ENCODE peak calls at places on chromosomes 16 and 17, in six cellular contexts. L is PC-9; R is psoas muscle; W is left ventricle myocardium inferior; D is effector memory CD4-positive, alpha-beta T cell; V is lung. H is an unnamed sample. For H3K4me1, the result is how much of the 10 kb centered on the place peaks cover.

GRCh38 chr16:35391328-35391727 is 1931.9 kb downstream of the TP53TG3F start:
- DNase-seq in L (peak), R (peak), W (peak), D (no peak), V (peak), H (no peak)

GRCh38 chr16:2471016-2471652 is at the start of gene NTN3:
- DNase-seq in L (peak), R (no peak), W (no peak), D (no peak), V (no peak), H (no peak)

GRCh38 chr17:69179227-69179952 is 37.7 kb upstream of the ABCA6 start:
- DNase-seq in L (peak), R (no peak), W (no peak), D (no peak), V (no peak), H (no peak)

GRCh38 chr17:62581769-62582168 is 45.7 kb upstream of the MRC2 start:
- DNase-seq in L (no peak), R (no peak), W (no peak), D (no peak), V (no peak), H (no peak)

GRCh38 chr16:89072216-89073130 is 21.2 kb upstream of the ACSF3 start:
- DNase-seq in L (no peak), R (no peak), W (peak), D (no peak), V (no peak), H (no peak)

GRCh38 chr16:78292726-78293380 is 193.4 kb downstream of the WWOX start:
- DNase-seq in L (no peak), R (no peak), W (no peak), D (no peak), V (peak), H (no peak)

GRCh38 chr16:51637744-51638100 is 486.7 kb upstream of the SALL1 start:
- DNase-seq in L (no peak), R (no peak), W (no peak), D (no peak), V (no peak), H (no peak)

GRCh38 chr16:26598061-26598460 is 468.7 kb upstream of the C16orf82 start:
- DNase-seq in L (no peak), R (no peak), W (no peak), D (peak), V (no peak), H (no peak)

GRCh38 chr17:19757536-19758180 is 9.6 kb upstream of the ALDH3A1 start:
- DNase-seq in L (no peak), R (no peak), W (no peak), D (no peak), V (no peak), H (no peak)

GRCh38 chr17:13420294-13421277 is 181.1 kb downstream of the HS3ST3A1 start:
- DNase-seq in L (no peak), R (no peak), W (no peak), D (no peak), V (no peak), H (no peak)

GRCh38 chr16:27441998-27442397 is 40.0 kb downstream of the IL21R start:
- DNase-seq in L (no peak), R (no peak), W (no peak), D (no peak), V (no peak), H (peak)

GRCh38 chr17:81884968-81885367 is 6.4 kb downstream of the ALYREF start:
- DNase-seq in L (no peak), R (no peak), W (no peak), D (no peak), V (no peak), H (peak)

GRCh38 chr16:83330251-83330650 is 477.5 kb upstream of the HSBP1 start:
- DNase-seq in L (no peak), R (no peak), W (no peak), D (no peak), V (no peak), H (no peak)

GRCh38 chr17:67025216-67025792 is 19.1 kb upstream of the CACNG1 start:
- DNase-seq in L (peak), R (no peak), W (no peak), D (no peak), V (peak), H (no peak)

GRCh38 chr17:68766640-68767039 is 165.5 kb upstream of the FAM20A start:
- DNase-seq in L (no peak), R (no peak), W (no peak), D (no peak), V (no peak), H (no peak)

GRCh38 chr17:66667090-66667489 is 167.8 kb upstream of the CACNG5 start:
- DNase-seq in L (no peak), R (no peak), W (no peak), D (no peak), V (no peak), H (no peak)

GRCh38 chr16:29951966-29952365 is 9.9 kb upstream of the TMEM219 start:
- DNase-seq in L (no peak), R (no peak), W (no peak), D (no peak), V (no peak), H (no peak)

GRCh38 chr17:17708301-17708700 is 27.0 kb downstream of the RAI1 start:
- DNase-seq in L (no peak), R (no peak), W (no peak), D (no peak), V (no peak), H (no peak)
- H3K4me1 ChIP-seq in L (under half), R (under half), W (half or more), D (under half), V (under half), H (under half)

DNA sequence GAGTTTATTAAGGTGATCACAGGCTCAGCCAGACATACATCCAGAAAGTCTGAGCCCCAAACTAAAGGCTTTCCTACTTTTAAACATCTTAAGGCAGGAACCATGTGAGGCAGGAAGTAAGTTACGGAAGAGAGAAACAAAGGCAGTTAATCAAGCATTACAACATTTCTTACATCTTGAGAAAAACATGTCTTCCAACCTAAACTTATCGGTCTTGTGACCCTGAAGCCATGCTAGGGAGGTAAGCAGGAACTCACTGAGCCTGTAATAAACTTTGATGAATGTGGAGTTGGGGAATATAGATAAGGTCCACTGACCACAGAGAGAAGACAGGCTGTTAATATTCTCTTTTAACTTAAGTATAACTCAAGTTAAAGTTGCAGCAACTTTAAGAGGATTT is 3.5 kb upstream of the ACSM3 start:
- DNase-seq in L (no peak), R (no peak), W (no peak), D (no peak), V (no peak), H (no peak)
- H3K4me3 ChIP-seq in L (no peak), R (no peak), W (no peak), D (no peak), V (no peak), H (no peak)

GRCh38 chr17:37079735-37080134 is 131.0 kb downstream of the AATF start:
- DNase-seq in L (no peak), R (no peak), W (no peak), D (no peak), V (no peak), H (no peak)
- H3K4me1 ChIP-seq in L (under half), R (under half), W (under half), D (under half), V (under half), H (under half)

GRCh38 chr16:75225678-75226515 is 7.1 kb downstream of the CTRB1 start:
- DNase-seq in L (no peak), R (no peak), W (no peak), D (no peak), V (no peak), H (no peak)

GRCh38 chr16:75227361-75228142 is 8.8 kb downstream of the CTRB1 start:
- DNase-seq in L (no peak), R (no peak), W (no peak), D (no peak), V (no peak), H (peak)

GRCh38 chr16:75228143-75228976 is 9.6 kb downstream of the CTRB1 start:
- DNase-seq in L (no peak), R (no peak), W (no peak), D (no peak), V (no peak), H (no peak)

GRCh38 chr16:75225092-75225491 is 6.3 kb downstream of the CTRB1 start:
- DNase-seq in L (no peak), R (no peak), W (no peak), D (no peak), V (no peak), H (no peak)

DNA sequence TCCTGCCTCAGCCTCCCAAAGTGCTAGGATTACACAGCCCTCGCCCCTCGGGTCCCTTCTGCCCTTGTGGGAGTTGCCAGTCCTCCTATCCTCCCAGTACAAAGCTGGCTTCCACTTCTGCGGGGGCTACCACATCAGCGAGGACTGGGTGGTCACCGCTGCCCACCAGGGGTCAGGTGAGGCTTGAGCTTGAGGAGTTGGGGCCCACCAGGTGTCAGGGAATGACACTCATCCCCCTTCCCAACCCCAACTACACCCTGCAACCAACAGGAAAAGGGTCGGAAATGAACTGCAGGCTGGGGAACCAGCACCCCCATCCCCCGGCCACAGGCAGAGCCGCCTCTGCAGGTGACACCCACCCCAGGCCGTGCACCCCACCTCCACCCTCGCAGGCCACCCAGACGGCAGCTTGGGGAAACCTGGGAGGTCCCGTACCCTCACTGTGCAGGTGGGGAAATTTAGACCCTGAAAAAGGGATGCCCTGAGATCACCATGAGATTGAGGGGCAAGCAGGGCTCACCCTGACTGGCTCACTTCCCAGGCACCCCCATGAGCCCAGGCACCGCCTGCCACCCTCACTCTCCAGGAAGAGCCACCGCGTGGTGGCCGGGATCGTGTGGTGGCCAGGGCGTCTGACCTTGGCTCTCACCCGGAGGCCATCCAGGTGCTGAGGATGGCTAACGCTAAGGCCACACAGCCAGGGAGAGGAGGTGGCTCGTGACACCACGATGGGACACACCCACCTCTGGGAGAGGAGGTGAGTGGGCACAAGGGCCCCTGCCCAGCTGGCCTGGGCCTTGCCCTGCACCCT is 8.0 kb downstream of the CTRB1 start:
- DNase-seq in L (no peak), R (no peak), W (no peak), D (no peak), V (no peak), H (no peak)
- H3K4me3 ChIP-seq in L (no peak), R (no peak), W (no peak), D (no peak), V (no peak), H (no peak)

DNA sequence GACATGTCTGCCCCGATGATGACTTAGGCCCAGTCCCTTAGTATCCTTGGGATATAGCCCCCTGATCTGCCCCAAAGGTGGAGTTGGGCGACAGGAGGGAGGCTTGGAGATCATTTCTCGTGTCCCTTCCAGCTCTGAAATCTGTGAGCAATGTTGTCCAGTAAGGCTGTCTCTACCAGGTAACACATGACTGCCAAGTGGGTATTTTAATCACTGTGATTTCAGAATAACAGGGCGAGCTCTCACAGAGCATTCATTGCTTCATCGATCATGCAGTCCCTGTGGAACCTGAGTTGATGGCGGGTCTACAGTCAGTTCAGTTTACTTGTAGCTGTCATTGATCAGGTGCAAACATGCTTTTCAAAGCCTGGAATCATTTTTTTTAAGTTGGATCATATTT is 39.2 kb downstream of the KSR1 start:
- DNase-seq in L (no peak), R (no peak), W (no peak), D (no peak), V (no peak), H (no peak)
- H3K4me1 ChIP-seq in L (under half), R (under half), W (under half), D (under half), V (under half), H (under half)

DNA sequence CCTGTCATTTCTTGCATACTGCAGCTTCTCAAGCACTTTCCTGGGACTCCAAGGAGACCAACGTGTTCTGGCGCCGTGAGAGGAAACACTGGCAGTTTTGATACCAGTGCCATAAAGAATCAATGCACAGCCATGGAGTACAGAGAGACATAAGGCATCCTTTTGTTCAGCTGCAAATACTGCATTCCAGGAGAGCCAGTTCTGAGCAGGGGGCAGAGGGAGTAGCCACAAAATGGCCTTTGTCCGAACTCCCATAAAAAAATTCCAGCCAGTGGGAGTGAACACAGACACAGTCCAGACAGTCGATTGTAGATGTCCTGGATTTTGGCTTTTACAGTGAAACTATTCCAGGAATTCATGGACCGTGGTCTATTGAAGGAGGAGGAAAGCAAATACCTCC is 36.2 kb upstream of the TEKT3 start:
- DNase-seq in L (no peak), R (no peak), W (no peak), D (no peak), V (no peak), H (no peak)
- H3K4me3 ChIP-seq in L (no peak), R (no peak), W (no peak), D (no peak), V (no peak), H (no peak)

GRCh38 chr16:77211880-77212735 is 12.9 kb downstream of the SYCE1L start:
- DNase-seq in L (peak), R (peak), W (peak), D (peak), V (peak), H (peak)
- H3K4me1 ChIP-seq in L (under half), R (under half), W (under half), D (under half), V (under half), H (under half)

DNA sequence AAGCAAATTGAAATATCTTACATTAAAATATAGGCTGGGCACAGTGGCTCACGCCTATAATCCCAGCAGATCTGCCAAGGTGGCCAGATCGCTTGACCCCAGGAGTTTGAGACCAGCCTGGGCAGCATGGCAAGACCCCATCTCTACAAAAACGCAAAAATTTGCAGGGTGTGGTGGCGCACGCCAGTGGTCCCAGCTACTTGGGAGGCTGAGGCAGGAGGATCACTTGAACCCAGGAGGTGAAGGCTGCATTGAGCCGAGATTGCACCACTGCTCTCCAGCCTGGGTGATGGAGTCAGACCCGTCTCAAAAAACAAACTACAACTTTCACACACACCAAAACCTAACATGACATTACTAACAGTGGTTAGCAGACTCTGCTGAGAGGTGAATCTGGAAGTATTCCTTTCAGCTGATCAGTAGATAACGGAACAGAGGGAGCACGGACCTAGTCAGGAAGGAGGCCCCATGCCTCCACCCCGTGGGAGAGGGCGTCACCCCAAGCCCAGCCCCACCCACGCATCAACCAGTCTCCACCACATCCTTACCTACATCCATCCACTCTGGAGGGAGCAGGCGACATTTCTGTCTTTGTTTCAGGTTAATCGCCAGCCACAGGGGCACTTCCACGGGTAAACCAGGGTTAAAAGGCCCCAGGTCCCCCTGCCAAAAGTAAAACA is 1.7 kb downstream of the GINS2 start:
- DNase-seq in L (no peak), R (no peak), W (no peak), D (no peak), V (no peak), H (no peak)
- H3K4me3 ChIP-seq in L (no peak), R (no peak), W (no peak), D (no peak), V (no peak), H (no peak)